ENCODE peak calls at places on chromosomes 11 and 22, in five cellular contexts. One of them, this sample, is unnamed.

GRCh38 chr11:124743050-124743449 is 3.3 kb downstream of the NRGN start:
- DNase-seq in tibial artery: no peak
- DNase-seq in neuronal stem cell: no peak
- DNase-seq in upper lobe of right lung: no peak
- DNase-seq in OCI-LY7: no peak
- DNase-seq in this sample: no peak

GRCh38 chr11:2975594-2975993 is 16.5 kb downstream of the NAP1L4 start:
- DNase-seq in tibial artery: no peak
- DNase-seq in upper lobe of right lung: no peak
- DNase-seq in neuronal stem cell: no peak
- DNase-seq in OCI-LY7: peak
- DNase-seq in this sample: peak

GRCh38 chr11:131763193-131763890 is 392.9 kb downstream of the NTM start:
- DNase-seq in OCI-LY7: no peak
- DNase-seq in upper lobe of right lung: no peak
- DNase-seq in tibial artery: no peak
- DNase-seq in neuronal stem cell: no peak
- DNase-seq in this sample: no peak

GRCh38 chr11:29119691-29120328 is 897.0 kb downstream of the KCNA4 start:
- DNase-seq in OCI-LY7: no peak
- DNase-seq in upper lobe of right lung: no peak
- DNase-seq in neuronal stem cell: no peak
- DNase-seq in tibial artery: no peak
- DNase-seq in this sample: peak

GRCh38 chr11:44505591-44506054 is 59.8 kb upstream of the CD82 start:
- DNase-seq in OCI-LY7: no peak
- DNase-seq in tibial artery: no peak
- DNase-seq in neuronal stem cell: no peak
- DNase-seq in upper lobe of right lung: no peak
- DNase-seq in this sample: peak

GRCh38 chr11:396948-397548 is 3.0 kb downstream of the PKP3 start:
- DNase-seq in upper lobe of right lung: no peak
- DNase-seq in tibial artery: no peak
- DNase-seq in OCI-LY7: no peak
- DNase-seq in neuronal stem cell: no peak
- DNase-seq in this sample: no peak

GRCh38 chr22:46501701-46502100 is 35.7 kb downstream of the CELSR1 start:
- DNase-seq in upper lobe of right lung: no peak
- DNase-seq in tibial artery: no peak
- DNase-seq in neuronal stem cell: no peak
- DNase-seq in OCI-LY7: no peak
- DNase-seq in this sample: peak

GRCh38 chr11:128226106-128226716 is 361.1 kb downstream of the ETS1 start:
- DNase-seq in upper lobe of right lung: no peak
- DNase-seq in neuronal stem cell: no peak
- DNase-seq in tibial artery: no peak
- DNase-seq in OCI-LY7: no peak
- DNase-seq in this sample: no peak

GRCh38 chr11:1053121-1053901 is 16.8 kb upstream of the MUC6 start:
- DNase-seq in upper lobe of right lung: peak
- DNase-seq in OCI-LY7: no peak
- DNase-seq in neuronal stem cell: no peak
- DNase-seq in tibial artery: peak
- DNase-seq in this sample: peak

GRCh38 chr11:12123799-12124198 is 13.4 kb downstream of the MICAL2 start:
- DNase-seq in neuronal stem cell: no peak
- DNase-seq in tibial artery: no peak
- DNase-seq in upper lobe of right lung: no peak
- DNase-seq in OCI-LY7: no peak
- DNase-seq in this sample: no peak

GRCh38 chr11:128621491-128622136 is 34.3 kb upstream of the ETS1 start:
- DNase-seq in OCI-LY7: no peak
- DNase-seq in tibial artery: no peak
- DNase-seq in neuronal stem cell: no peak
- DNase-seq in upper lobe of right lung: no peak
- DNase-seq in this sample: peak

GRCh38 chr11:93468286-93468685 is 74.9 kb downstream of the SMCO4 start:
- DNase-seq in tibial artery: no peak
- DNase-seq in neuronal stem cell: no peak
- DNase-seq in OCI-LY7: no peak
- DNase-seq in upper lobe of right lung: no peak
- DNase-seq in this sample: no peak

GRCh38 chr11:35563413-35564245 is 38.2 kb upstream of the PAMR1 start:
- DNase-seq in upper lobe of right lung: no peak
- DNase-seq in neuronal stem cell: no peak
- DNase-seq in OCI-LY7: no peak
- DNase-seq in tibial artery: no peak
- DNase-seq in this sample: no peak

GRCh38 chr11:1918436-1919315 is 827 bp upstream of the TNNT3 start:
- DNase-seq in OCI-LY7: no peak
- DNase-seq in neuronal stem cell: no peak
- DNase-seq in tibial artery: no peak
- DNase-seq in upper lobe of right lung: no peak
- DNase-seq in this sample: no peak

GRCh38 chr22:43554694-43555365 is 143.0 kb downstream of the MPPED1 start:
- DNase-seq in upper lobe of right lung: no peak
- DNase-seq in tibial artery: no peak
- DNase-seq in neuronal stem cell: no peak
- DNase-seq in OCI-LY7: no peak
- DNase-seq in this sample: no peak

GRCh38 chr22:50276143-50276542 is 6.0 kb upstream of the MAPK11 start:
- DNase-seq in OCI-LY7: peak
- DNase-seq in tibial artery: peak
- DNase-seq in neuronal stem cell: no peak
- DNase-seq in upper lobe of right lung: peak
- DNase-seq in this sample: peak

GRCh38 chr11:61445535-61445934 is 15.6 kb downstream of the SDHAF2 start:
- DNase-seq in OCI-LY7: no peak
- DNase-seq in upper lobe of right lung: no peak
- DNase-seq in neuronal stem cell: no peak
- DNase-seq in tibial artery: no peak
- DNase-seq in this sample: no peak

GRCh38 chr11:74806267-74806666 is 57.6 kb downstream of the RNF169 start:
- DNase-seq in upper lobe of right lung: no peak
- DNase-seq in tibial artery: no peak
- DNase-seq in OCI-LY7: no peak
- DNase-seq in neuronal stem cell: no peak
- DNase-seq in this sample: peak

GRCh38 chr11:131624526-131624925 is 254.1 kb downstream of the NTM start:
- DNase-seq in tibial artery: no peak
- DNase-seq in upper lobe of right lung: no peak
- DNase-seq in OCI-LY7: no peak
- DNase-seq in neuronal stem cell: no peak
- DNase-seq in this sample: no peak

DNA sequence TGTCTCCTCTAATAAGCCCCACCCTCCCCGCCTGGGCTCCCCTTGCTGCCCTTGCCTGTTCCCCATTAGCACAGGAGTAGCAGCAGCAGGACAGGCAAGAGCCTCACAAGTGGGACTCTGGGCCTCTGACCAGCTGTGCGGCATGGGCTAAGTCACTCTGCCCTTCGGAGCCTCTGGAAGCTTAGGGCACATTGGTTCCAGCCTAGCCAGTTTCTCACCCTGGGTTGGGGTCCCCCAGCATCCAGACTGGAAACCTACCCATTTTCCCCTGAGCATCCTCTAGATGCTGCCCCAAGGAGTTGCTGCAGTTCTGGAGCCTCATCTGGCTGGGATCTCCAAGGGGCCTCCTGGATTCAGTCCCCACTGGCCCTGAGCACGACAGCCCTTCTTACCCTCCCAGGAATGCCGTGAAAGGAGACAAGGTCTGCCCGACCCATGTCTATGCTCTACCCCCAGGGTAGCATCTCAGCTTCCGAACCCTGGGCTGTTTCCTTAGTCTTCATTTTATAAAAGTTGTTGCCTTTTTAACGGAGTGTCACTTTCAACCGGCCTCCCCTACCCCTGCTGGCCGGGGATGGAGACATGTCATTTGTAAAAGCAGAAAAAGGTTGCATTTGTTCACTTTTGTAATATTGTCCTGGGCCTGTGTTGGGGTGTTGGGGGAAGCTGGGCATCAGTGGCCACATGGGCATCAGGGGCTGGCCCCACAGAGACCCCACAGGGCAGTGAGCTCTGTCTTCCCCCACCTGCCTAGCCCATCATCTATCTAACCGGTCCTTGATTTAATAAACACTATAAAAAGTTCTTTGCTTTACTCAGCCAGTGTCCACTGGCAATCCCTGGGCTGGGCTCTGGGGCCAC is 14.4 kb downstream of the TSKU start:
- DNase-seq in upper lobe of right lung: no peak
- DNase-seq in OCI-LY7: no peak
- DNase-seq in neuronal stem cell: no peak
- DNase-seq in tibial artery: no peak
- DNase-seq in this sample: no peak
- H3K27ac ChIP-seq in upper lobe of right lung: no peak
- H3K27ac ChIP-seq in OCI-LY7: no peak
- H3K27ac ChIP-seq in neuronal stem cell: no peak
- H3K27ac ChIP-seq in tibial artery: no peak
- H3K27ac ChIP-seq in this sample: no peak

GRCh38 chr11:62885137-62885536 is 4.4 kb downstream of the SLC3A2 start:
- DNase-seq in tibial artery: no peak
- DNase-seq in neuronal stem cell: no peak
- DNase-seq in OCI-LY7: no peak
- DNase-seq in upper lobe of right lung: no peak
- DNase-seq in this sample: no peak

GRCh38 chr11:62882428-62882742 is 1.7 kb downstream of the SLC3A2 start:
- DNase-seq in neuronal stem cell: no peak
- DNase-seq in upper lobe of right lung: no peak
- DNase-seq in tibial artery: no peak
- DNase-seq in OCI-LY7: no peak
- DNase-seq in this sample: no peak

GRCh38 chr11:62882811-62883496 is 2.3 kb downstream of the SLC3A2 start:
- DNase-seq in OCI-LY7: no peak
- DNase-seq in tibial artery: no peak
- DNase-seq in neuronal stem cell: no peak
- DNase-seq in upper lobe of right lung: no peak
- DNase-seq in this sample: no peak

GRCh38 chr11:62881579-62882427 is 1.1 kb downstream of the SLC3A2 start:
- DNase-seq in OCI-LY7: peak
- DNase-seq in neuronal stem cell: no peak
- DNase-seq in tibial artery: peak
- DNase-seq in upper lobe of right lung: peak
- DNase-seq in this sample: peak

DNA sequence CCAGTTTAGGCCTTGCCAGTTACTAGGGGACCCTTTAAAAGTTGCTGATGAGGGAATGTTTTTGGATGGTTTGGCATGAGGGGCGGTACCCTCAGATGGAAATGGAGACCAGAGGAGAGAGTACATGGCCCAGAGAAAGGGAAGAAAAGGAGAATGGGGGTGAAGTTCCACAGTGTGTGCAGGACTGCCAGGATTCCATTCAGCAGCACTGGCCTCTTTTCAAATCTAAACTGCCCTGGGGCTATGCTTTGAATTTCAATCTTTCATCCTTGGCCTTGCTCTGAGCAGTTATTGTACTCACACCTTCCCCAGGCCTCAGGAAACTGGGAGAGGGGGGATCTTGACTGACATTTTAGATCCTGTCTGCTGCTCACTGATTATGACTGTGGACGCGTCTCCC is 3.0 kb downstream of the SLC3A2 start:
- DNase-seq in OCI-LY7: no peak
- DNase-seq in neuronal stem cell: no peak
- DNase-seq in tibial artery: no peak
- DNase-seq in upper lobe of right lung: no peak
- DNase-seq in this sample: no peak
- H3K27ac ChIP-seq in OCI-LY7: no peak
- H3K27ac ChIP-seq in neuronal stem cell: no peak
- H3K27ac ChIP-seq in tibial artery: peak
- H3K27ac ChIP-seq in upper lobe of right lung: peak
- H3K27ac ChIP-seq in this sample: no peak

GRCh38 chr11:62727007-62727832 is at the start of gene HNRNPUL2:
- DNase-seq in OCI-LY7: peak
- DNase-seq in tibial artery: peak
- DNase-seq in neuronal stem cell: peak
- DNase-seq in upper lobe of right lung: peak
- DNase-seq in this sample: peak
- H3K27ac ChIP-seq in OCI-LY7: peak
- H3K27ac ChIP-seq in tibial artery: peak
- H3K27ac ChIP-seq in neuronal stem cell: peak
- H3K27ac ChIP-seq in upper lobe of right lung: peak
- H3K27ac ChIP-seq in this sample: peak

DNA sequence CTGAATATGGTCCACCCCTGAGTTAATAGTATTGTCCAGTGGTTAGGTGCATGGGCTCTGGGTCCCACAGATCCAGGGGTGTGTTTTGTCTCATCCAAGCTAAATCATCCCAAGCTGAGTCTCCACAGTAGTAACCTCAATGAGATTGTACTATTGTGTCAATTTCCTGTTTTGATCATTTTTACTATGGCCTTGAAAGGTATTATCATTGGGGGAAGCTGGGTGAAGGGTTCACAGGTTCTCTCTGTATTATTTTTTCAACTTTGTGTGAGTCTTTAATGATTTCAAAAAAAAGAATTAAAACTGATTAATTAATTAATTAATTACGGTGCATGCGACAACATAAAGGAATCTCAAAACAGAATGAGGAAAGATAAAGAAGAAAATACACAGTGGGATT is 266.1 kb downstream of the MN1 start:
- DNase-seq in tibial artery: no peak
- DNase-seq in OCI-LY7: no peak
- DNase-seq in upper lobe of right lung: no peak
- DNase-seq in neuronal stem cell: no peak
- DNase-seq in this sample: no peak
- H3K27ac ChIP-seq in tibial artery: no peak
- H3K27ac ChIP-seq in OCI-LY7: no peak
- H3K27ac ChIP-seq in upper lobe of right lung: no peak
- H3K27ac ChIP-seq in neuronal stem cell: no peak
- H3K27ac ChIP-seq in this sample: no peak

GRCh38 chr22:36395061-36395849 is 7.5 kb upstream of the MYH9 start:
- DNase-seq in neuronal stem cell: no peak
- DNase-seq in OCI-LY7: no peak
- DNase-seq in tibial artery: no peak
- DNase-seq in upper lobe of right lung: peak
- DNase-seq in this sample: peak
- H3K27ac ChIP-seq in neuronal stem cell: no peak
- H3K27ac ChIP-seq in OCI-LY7: no peak
- H3K27ac ChIP-seq in tibial artery: no peak
- H3K27ac ChIP-seq in upper lobe of right lung: no peak
- H3K27ac ChIP-seq in this sample: peak

GRCh38 chr22:29478326-29479276 is 1.4 kb upstream of the NEFH start:
- DNase-seq in upper lobe of right lung: no peak
- DNase-seq in neuronal stem cell: peak
- DNase-seq in tibial artery: no peak
- DNase-seq in OCI-LY7: no peak
- DNase-seq in this sample: no peak
- H3K27ac ChIP-seq in upper lobe of right lung: no peak
- H3K27ac ChIP-seq in neuronal stem cell: no peak
- H3K27ac ChIP-seq in tibial artery: no peak
- H3K27ac ChIP-seq in OCI-LY7: no peak
- H3K27ac ChIP-seq in this sample: no peak

GRCh38 chr11:76787271-76787670 is 4.1 kb downstream of the TSKU start:
- DNase-seq in tibial artery: peak
- DNase-seq in upper lobe of right lung: peak
- DNase-seq in OCI-LY7: no peak
- DNase-seq in neuronal stem cell: no peak
- DNase-seq in this sample: no peak
- H3K27ac ChIP-seq in tibial artery: no peak
- H3K27ac ChIP-seq in upper lobe of right lung: no peak
- H3K27ac ChIP-seq in OCI-LY7: no peak
- H3K27ac ChIP-seq in neuronal stem cell: no peak
- H3K27ac ChIP-seq in this sample: no peak